ENCODE peak calls at places on chromosomes 5 and 9, in eight cellular contexts. One of them, this sample, is unnamed.

GRCh38 chr9:129250786-129251185 is 72.7 kb upstream of the IER5L start:
- DNase-seq in cardiac fibroblast: peak
- DNase-seq in NCI-H774: no peak
- DNase-seq in amygdala: no peak
- DNase-seq in naive B cell: no peak
- DNase-seq in fibroblast of mammary gland: peak
- DNase-seq in HS-27A: no peak
- DNase-seq in kidney epithelial cell: no peak
- DNase-seq in this sample: no peak

GRCh38 chr9:108911820-108912219 is 22.1 kb downstream of the ELP1 start:
- DNase-seq in fibroblast of mammary gland: no peak
- DNase-seq in NCI-H774: no peak
- DNase-seq in amygdala: no peak
- DNase-seq in naive B cell: no peak
- DNase-seq in HS-27A: no peak
- DNase-seq in cardiac fibroblast: no peak
- DNase-seq in kidney epithelial cell: no peak
- DNase-seq in this sample: no peak

GRCh38 chr5:103849934-103850333 is 287.3 kb upstream of the NUDT12 start:
- DNase-seq in NCI-H774: no peak
- DNase-seq in cardiac fibroblast: peak
- DNase-seq in kidney epithelial cell: peak
- DNase-seq in fibroblast of mammary gland: peak
- DNase-seq in amygdala: no peak
- DNase-seq in HS-27A: peak
- DNase-seq in naive B cell: no peak
- DNase-seq in this sample: no peak

GRCh38 chr9:136631038-136632000 is 31.4 kb upstream of the EGFL7 start:
- DNase-seq in cardiac fibroblast: peak
- DNase-seq in fibroblast of mammary gland: peak
- DNase-seq in NCI-H774: peak
- DNase-seq in kidney epithelial cell: no peak
- DNase-seq in HS-27A: peak
- DNase-seq in amygdala: peak
- DNase-seq in naive B cell: peak
- DNase-seq in this sample: peak

GRCh38 chr9:77011973-77012817 is 7.3 kb upstream of the FOXB2 start:
- DNase-seq in cardiac fibroblast: peak
- DNase-seq in HS-27A: no peak
- DNase-seq in fibroblast of mammary gland: peak
- DNase-seq in kidney epithelial cell: no peak
- DNase-seq in naive B cell: no peak
- DNase-seq in NCI-H774: no peak
- DNase-seq in amygdala: no peak
- DNase-seq in this sample: peak

GRCh38 chr5:175321927-175322532 is 122.0 kb downstream of the DRD1 start:
- DNase-seq in NCI-H774: no peak
- DNase-seq in kidney epithelial cell: no peak
- DNase-seq in naive B cell: no peak
- DNase-seq in HS-27A: no peak
- DNase-seq in amygdala: no peak
- DNase-seq in cardiac fibroblast: peak
- DNase-seq in fibroblast of mammary gland: peak
- DNase-seq in this sample: peak

GRCh38 chr9:99112750-99113417 is 8.0 kb downstream of the TGFBR1 start:
- DNase-seq in amygdala: no peak
- DNase-seq in fibroblast of mammary gland: no peak
- DNase-seq in HS-27A: no peak
- DNase-seq in cardiac fibroblast: no peak
- DNase-seq in kidney epithelial cell: no peak
- DNase-seq in NCI-H774: no peak
- DNase-seq in naive B cell: no peak
- DNase-seq in this sample: peak

GRCh38 chr5:61617995-61618525 is 286.0 kb downstream of the ZSWIM6 start:
- DNase-seq in kidney epithelial cell: no peak
- DNase-seq in naive B cell: no peak
- DNase-seq in NCI-H774: no peak
- DNase-seq in amygdala: no peak
- DNase-seq in fibroblast of mammary gland: no peak
- DNase-seq in cardiac fibroblast: no peak
- DNase-seq in HS-27A: no peak
- DNase-seq in this sample: no peak

GRCh38 chr5:154285661-154286408 is 95.3 kb downstream of the GALNT10 start:
- DNase-seq in amygdala: no peak
- DNase-seq in NCI-H774: no peak
- DNase-seq in naive B cell: no peak
- DNase-seq in kidney epithelial cell: peak
- DNase-seq in fibroblast of mammary gland: peak
- DNase-seq in cardiac fibroblast: peak
- DNase-seq in HS-27A: no peak
- DNase-seq in this sample: no peak

GRCh38 chr5:168314735-168315411 is 23.4 kb downstream of the WWC1 start:
- DNase-seq in amygdala: no peak
- DNase-seq in fibroblast of mammary gland: peak
- DNase-seq in naive B cell: no peak
- DNase-seq in cardiac fibroblast: peak
- DNase-seq in kidney epithelial cell: peak
- DNase-seq in NCI-H774: no peak
- DNase-seq in HS-27A: peak
- DNase-seq in this sample: no peak

GRCh38 chr5:125560476-125561225 is 814.2 kb upstream of the ZNF608 start:
- DNase-seq in fibroblast of mammary gland: peak
- DNase-seq in NCI-H774: no peak
- DNase-seq in naive B cell: no peak
- DNase-seq in cardiac fibroblast: peak
- DNase-seq in amygdala: no peak
- DNase-seq in HS-27A: no peak
- DNase-seq in kidney epithelial cell: no peak
- DNase-seq in this sample: no peak

GRCh38 chr5:114702731-114703130 is 340.9 kb downstream of the KCNN2 start:
- DNase-seq in kidney epithelial cell: no peak
- DNase-seq in cardiac fibroblast: no peak
- DNase-seq in HS-27A: no peak
- DNase-seq in NCI-H774: no peak
- DNase-seq in amygdala: no peak
- DNase-seq in fibroblast of mammary gland: no peak
- DNase-seq in naive B cell: no peak
- DNase-seq in this sample: no peak

GRCh38 chr9:112047538-112048066 is 127.5 kb downstream of the SUSD1 start:
- DNase-seq in cardiac fibroblast: no peak
- DNase-seq in amygdala: no peak
- DNase-seq in NCI-H774: no peak
- DNase-seq in naive B cell: no peak
- DNase-seq in HS-27A: no peak
- DNase-seq in kidney epithelial cell: no peak
- DNase-seq in fibroblast of mammary gland: no peak
- DNase-seq in this sample: no peak

GRCh38 chr5:52786937-52787599 is 648 bp upstream of the ITGA1 start:
- DNase-seq in naive B cell: peak
- DNase-seq in kidney epithelial cell: no peak
- DNase-seq in HS-27A: no peak
- DNase-seq in fibroblast of mammary gland: peak
- DNase-seq in cardiac fibroblast: peak
- DNase-seq in NCI-H774: no peak
- DNase-seq in amygdala: no peak
- DNase-seq in this sample: peak

GRCh38 chr5:162684145-162684544 is 616.6 kb downstream of the GABRG2 start:
- DNase-seq in fibroblast of mammary gland: no peak
- DNase-seq in NCI-H774: no peak
- DNase-seq in kidney epithelial cell: no peak
- DNase-seq in HS-27A: no peak
- DNase-seq in cardiac fibroblast: no peak
- DNase-seq in amygdala: no peak
- DNase-seq in naive B cell: no peak
- DNase-seq in this sample: no peak

GRCh38 chr5:78649816-78650561 is 1.4 kb upstream of the LHFPL2 start:
- DNase-seq in amygdala: no peak
- DNase-seq in kidney epithelial cell: no peak
- DNase-seq in naive B cell: no peak
- DNase-seq in fibroblast of mammary gland: peak
- DNase-seq in NCI-H774: no peak
- DNase-seq in cardiac fibroblast: peak
- DNase-seq in HS-27A: no peak
- DNase-seq in this sample: no peak

GRCh38 chr5:59036274-59036961 is 453.5 kb downstream of the RAB3C start:
- DNase-seq in HS-27A: peak
- DNase-seq in cardiac fibroblast: peak
- DNase-seq in fibroblast of mammary gland: peak
- DNase-seq in amygdala: no peak
- DNase-seq in NCI-H774: no peak
- DNase-seq in kidney epithelial cell: peak
- DNase-seq in naive B cell: no peak
- DNase-seq in this sample: peak

GRCh38 chr9:82540175-82540574 is 522.8 kb downstream of the RASEF start:
- DNase-seq in cardiac fibroblast: no peak
- DNase-seq in amygdala: no peak
- DNase-seq in fibroblast of mammary gland: no peak
- DNase-seq in HS-27A: no peak
- DNase-seq in NCI-H774: no peak
- DNase-seq in naive B cell: no peak
- DNase-seq in kidney epithelial cell: no peak
- DNase-seq in this sample: no peak

GRCh38 chr5:68406767-68407232 is 191.2 kb downstream of the PIK3R1 start:
- DNase-seq in naive B cell: peak
- DNase-seq in amygdala: no peak
- DNase-seq in HS-27A: no peak
- DNase-seq in NCI-H774: peak
- DNase-seq in cardiac fibroblast: no peak
- DNase-seq in fibroblast of mammary gland: no peak
- DNase-seq in kidney epithelial cell: no peak
- DNase-seq in this sample: no peak

GRCh38 chr9:97475079-97475478 is 26.4 kb upstream of the TMOD1 start:
- DNase-seq in HS-27A: no peak
- DNase-seq in kidney epithelial cell: no peak
- DNase-seq in cardiac fibroblast: no peak
- DNase-seq in NCI-H774: peak
- DNase-seq in fibroblast of mammary gland: peak
- DNase-seq in naive B cell: no peak
- DNase-seq in amygdala: no peak
- DNase-seq in this sample: no peak

GRCh38 chr5:35707659-35708058 is 90.0 kb downstream of the SPEF2 start:
- DNase-seq in amygdala: no peak
- DNase-seq in kidney epithelial cell: no peak
- DNase-seq in fibroblast of mammary gland: no peak
- DNase-seq in HS-27A: no peak
- DNase-seq in NCI-H774: no peak
- DNase-seq in cardiac fibroblast: no peak
- DNase-seq in naive B cell: no peak
- DNase-seq in this sample: no peak

GRCh38 chr5:132011561-132012384 is at the start of gene ACSL6:
- DNase-seq in amygdala: peak
- DNase-seq in fibroblast of mammary gland: no peak
- DNase-seq in cardiac fibroblast: no peak
- DNase-seq in kidney epithelial cell: no peak
- DNase-seq in naive B cell: peak
- DNase-seq in NCI-H774: peak
- DNase-seq in HS-27A: no peak
- DNase-seq in this sample: peak

GRCh38 chr9:138103824-138104206 is 226.2 kb downstream of the CACNA1B start:
- DNase-seq in kidney epithelial cell: no peak
- DNase-seq in amygdala: no peak
- DNase-seq in HS-27A: no peak
- DNase-seq in fibroblast of mammary gland: no peak
- DNase-seq in NCI-H774: no peak
- DNase-seq in cardiac fibroblast: no peak
- DNase-seq in naive B cell: no peak
- DNase-seq in this sample: no peak

GRCh38 chr9:69036319-69036718 is 767 bp downstream of the FXN start:
- DNase-seq in cardiac fibroblast: peak
- DNase-seq in fibroblast of mammary gland: peak
- DNase-seq in HS-27A: no peak
- DNase-seq in kidney epithelial cell: no peak
- DNase-seq in naive B cell: no peak
- DNase-seq in amygdala: no peak
- DNase-seq in NCI-H774: no peak
- DNase-seq in this sample: no peak

GRCh38 chr5:27571681-27572080 is 533.3 kb upstream of the CDH9 start:
- DNase-seq in cardiac fibroblast: no peak
- DNase-seq in kidney epithelial cell: no peak
- DNase-seq in amygdala: no peak
- DNase-seq in naive B cell: no peak
- DNase-seq in fibroblast of mammary gland: peak
- DNase-seq in NCI-H774: no peak
- DNase-seq in HS-27A: no peak
- DNase-seq in this sample: no peak

GRCh38 chr5:169139381-169140125 is 161.4 kb downstream of the SLIT3 start:
- DNase-seq in cardiac fibroblast: peak
- DNase-seq in amygdala: no peak
- DNase-seq in HS-27A: no peak
- DNase-seq in NCI-H774: no peak
- DNase-seq in kidney epithelial cell: no peak
- DNase-seq in fibroblast of mammary gland: no peak
- DNase-seq in naive B cell: no peak
- DNase-seq in this sample: no peak

This sample was measured in effector CD4-positive, alpha-beta T cell.